ENCODE peak calls at places on chromosomes 3 and 15, in seven cellular contexts. One of them, this sample, is unnamed.

GRCh38 chr3:168885028-168885427 is 778.5 kb downstream of the MECOM start:
- DNase-seq in sigmoid colon: no peak
- DNase-seq in hepatocyte: no peak
- DNase-seq in heart right ventricle: no peak
- DNase-seq in heart left ventricle: no peak
- DNase-seq in mammary epithelial cell: peak; percentile 77
- DNase-seq in body of pancreas: no peak
- DNase-seq in this sample: no peak

GRCh38 chr3:197465996-197466549 is 89.7 kb downstream of the BDH1 start:
- DNase-seq in sigmoid colon: no peak
- DNase-seq in hepatocyte: no peak
- DNase-seq in heart right ventricle: no peak
- DNase-seq in heart left ventricle: no peak
- DNase-seq in mammary epithelial cell: peak; percentile 61
- DNase-seq in body of pancreas: peak; percentile 34
- DNase-seq in this sample: no peak

GRCh38 chr3:195450731-195451229 is 8.0 kb upstream of the ACAP2 start:
- DNase-seq in sigmoid colon: peak; percentile 71
- DNase-seq in hepatocyte: peak; percentile 50
- DNase-seq in heart right ventricle: peak; percentile 5
- DNase-seq in heart left ventricle: no peak
- DNase-seq in mammary epithelial cell: no peak
- DNase-seq in body of pancreas: no peak
- DNase-seq in this sample: no peak

GRCh38 chr3:140206196-140207040 is 271.4 kb downstream of the CLSTN2 start:
- DNase-seq in sigmoid colon: no peak
- DNase-seq in hepatocyte: peak; percentile 69
- DNase-seq in heart right ventricle: peak; percentile 17
- DNase-seq in heart left ventricle: no peak
- DNase-seq in mammary epithelial cell: peak; percentile 39
- DNase-seq in body of pancreas: no peak
- DNase-seq in this sample: no peak

GRCh38 chr3:146640955-146641867 is 36.1 kb upstream of the PLSCR5 start:
- DNase-seq in sigmoid colon: no peak
- DNase-seq in hepatocyte: peak; percentile 39
- DNase-seq in heart right ventricle: no peak
- DNase-seq in heart left ventricle: no peak
- DNase-seq in mammary epithelial cell: peak; percentile 25
- DNase-seq in body of pancreas: no peak
- DNase-seq in this sample: no peak

GRCh38 chr3:157274644-157275137 is 114.7 kb upstream of the CCNL1 start:
- DNase-seq in sigmoid colon: no peak
- DNase-seq in hepatocyte: no peak
- DNase-seq in heart right ventricle: no peak
- DNase-seq in heart left ventricle: no peak
- DNase-seq in mammary epithelial cell: peak; percentile 87
- DNase-seq in body of pancreas: no peak
- DNase-seq in this sample: no peak

GRCh38 chr3:143121240-143122088 is 1.9 kb downstream of the CHST2 start:
- DNase-seq in sigmoid colon: no peak
- DNase-seq in hepatocyte: no peak
- DNase-seq in heart right ventricle: peak; percentile 50
- DNase-seq in heart left ventricle: peak; percentile 52
- DNase-seq in mammary epithelial cell: peak; percentile 36
- DNase-seq in body of pancreas: peak; percentile 16
- DNase-seq in this sample: peak; percentile 66

GRCh38 chr15:75646944-75647364 is 758 bp upstream of the SNX33 start:
- DNase-seq in sigmoid colon: peak; percentile 81
- DNase-seq in hepatocyte: peak; percentile 57
- DNase-seq in heart right ventricle: no peak
- DNase-seq in heart left ventricle: no peak
- DNase-seq in mammary epithelial cell: peak; percentile 40
- DNase-seq in body of pancreas: peak; percentile 63
- DNase-seq in this sample: no peak

DNA sequence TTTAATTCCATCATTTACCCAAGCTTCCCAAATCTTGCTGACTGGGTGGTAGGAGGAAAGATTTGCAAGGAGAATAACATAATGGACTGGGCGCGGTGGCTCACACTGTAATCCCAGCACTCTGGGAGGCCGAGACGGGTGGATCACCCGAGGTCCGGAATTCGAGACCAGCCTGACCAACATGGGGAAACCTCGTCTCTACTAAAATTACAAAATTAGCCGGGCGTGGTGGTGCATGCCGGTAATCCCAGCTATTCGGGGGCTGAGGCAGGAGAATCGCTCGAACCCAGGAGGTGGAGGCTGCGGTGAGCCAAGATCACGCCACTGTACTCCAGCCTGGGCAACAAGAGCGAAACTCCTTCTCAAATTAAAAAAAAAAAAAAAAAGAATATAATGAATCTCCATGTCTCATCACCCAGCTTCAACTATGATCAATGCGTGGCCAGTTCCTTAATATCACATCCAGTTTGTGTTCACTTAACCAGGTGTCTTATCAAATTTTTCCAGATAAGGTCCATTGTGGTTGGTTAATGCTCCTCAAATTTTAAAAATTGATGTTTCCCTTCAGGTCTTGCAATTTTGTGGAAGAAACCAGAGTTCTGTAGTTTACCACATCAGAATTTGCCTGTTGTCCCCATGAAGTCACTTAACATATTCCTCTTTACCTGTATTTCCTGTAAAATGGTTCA is 1.3 kb upstream of the ABCF3 start:
- DNase-seq in sigmoid colon: no peak
- DNase-seq in hepatocyte: no peak
- DNase-seq in heart right ventricle: no peak
- DNase-seq in heart left ventricle: no peak
- DNase-seq in mammary epithelial cell: no peak
- DNase-seq in body of pancreas: no peak
- DNase-seq in this sample: no peak
- H3K36me3 ChIP-seq in sigmoid colon: peaks cover 59% of the 10 kb centered on the region
- H3K36me3 ChIP-seq in hepatocyte: peaks cover 4% of the 10 kb centered on the region
- H3K36me3 ChIP-seq in heart right ventricle: peaks cover 76% of the 10 kb centered on the region
- H3K36me3 ChIP-seq in heart left ventricle: peaks cover 76% of the 10 kb centered on the region
- H3K36me3 ChIP-seq in mammary epithelial cell: peaks cover 43% of the 10 kb centered on the region
- H3K36me3 ChIP-seq in body of pancreas: peaks cover 16% of the 10 kb centered on the region
- H3K36me3 ChIP-seq in this sample: peaks cover 11% of the 10 kb centered on the region

GRCh38 chr3:159771865-159772611 is 216.6 kb upstream of the IL12A start:
- DNase-seq in sigmoid colon: no peak
- DNase-seq in hepatocyte: no peak
- DNase-seq in heart right ventricle: no peak
- DNase-seq in heart left ventricle: no peak
- DNase-seq in mammary epithelial cell: no peak
- DNase-seq in body of pancreas: no peak
- DNase-seq in this sample: no peak
- H3K4me1 ChIP-seq in sigmoid colon: peaks cover 97% of the 10 kb centered on the region
- H3K4me1 ChIP-seq in hepatocyte: no peaks in the 10 kb centered on the region
- H3K4me1 ChIP-seq in heart right ventricle: peaks cover 65% of the 10 kb centered on the region
- H3K4me1 ChIP-seq in heart left ventricle: peaks cover 11% of the 10 kb centered on the region
- H3K4me1 ChIP-seq in mammary epithelial cell: peaks cover 20% of the 10 kb centered on the region
- H3K4me1 ChIP-seq in body of pancreas: no peaks in the 10 kb centered on the region
- H3K4me1 ChIP-seq in this sample: peaks cover 14% of the 10 kb centered on the region

DNA sequence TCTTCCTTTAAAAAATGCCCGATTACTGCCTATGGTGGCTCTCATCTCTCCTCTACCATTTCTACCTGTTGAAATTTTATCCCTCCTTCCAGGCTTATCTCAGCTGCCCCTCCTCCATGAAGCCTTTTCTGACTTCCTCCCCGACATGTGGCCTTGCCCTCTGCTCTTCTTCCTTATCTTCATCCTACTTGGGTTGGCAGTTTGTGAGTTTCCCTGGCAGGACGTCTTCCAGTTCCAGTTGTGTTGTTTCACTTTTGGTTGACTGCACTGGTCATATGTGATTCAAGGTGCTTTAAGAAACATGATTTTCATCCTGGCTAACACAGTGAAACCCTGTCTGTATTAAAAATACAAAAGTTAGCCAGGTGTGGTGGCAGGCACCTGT is 4.4 kb downstream of the DLL4 start:
- DNase-seq in sigmoid colon: no peak
- DNase-seq in hepatocyte: no peak
- DNase-seq in heart right ventricle: no peak
- DNase-seq in heart left ventricle: no peak
- DNase-seq in mammary epithelial cell: no peak
- DNase-seq in body of pancreas: no peak
- DNase-seq in this sample: no peak
- H3K4me3 ChIP-seq in sigmoid colon: no peak overlapping the region
- H3K4me3 ChIP-seq in hepatocyte: no peak overlapping the region
- H3K4me3 ChIP-seq in heart right ventricle: peak overlapping the region; percentile 91
- H3K4me3 ChIP-seq in heart left ventricle: peak overlapping the region; percentile 56
- H3K4me3 ChIP-seq in mammary epithelial cell: no peak overlapping the region
- H3K4me3 ChIP-seq in body of pancreas: no peak overlapping the region
- H3K4me3 ChIP-seq in this sample: peak overlapping the region; percentile 48

DNA sequence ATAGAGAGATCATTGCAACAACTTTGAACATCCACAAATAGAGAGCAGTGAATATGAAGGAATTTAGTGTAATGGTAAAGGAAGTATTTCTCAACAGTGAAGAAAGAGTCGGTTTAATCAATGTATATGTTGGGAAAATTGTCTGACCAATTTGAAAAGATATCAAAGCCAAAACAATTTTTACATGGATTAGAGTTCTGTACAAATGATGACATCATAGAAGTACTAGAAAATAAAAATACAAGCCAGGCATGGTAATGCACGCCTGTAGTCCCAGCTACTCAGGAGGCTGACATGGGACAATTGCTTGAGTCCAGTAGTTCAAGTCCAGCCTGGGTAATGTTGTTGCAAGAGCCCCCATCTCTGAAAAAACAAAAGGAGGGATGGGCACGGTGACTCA is 26.0 kb upstream of the TMEM42 start:
- DNase-seq in sigmoid colon: no peak
- DNase-seq in hepatocyte: no peak
- DNase-seq in heart right ventricle: no peak
- DNase-seq in heart left ventricle: no peak
- DNase-seq in mammary epithelial cell: no peak
- DNase-seq in body of pancreas: no peak
- DNase-seq in this sample: no peak
- H3K36me3 ChIP-seq in sigmoid colon: no peaks in the 10 kb centered on the region
- H3K36me3 ChIP-seq in hepatocyte: no peaks in the 10 kb centered on the region
- H3K36me3 ChIP-seq in heart right ventricle: peaks cover 40% of the 10 kb centered on the region
- H3K36me3 ChIP-seq in heart left ventricle: no peaks in the 10 kb centered on the region
- H3K36me3 ChIP-seq in mammary epithelial cell: peaks cover 10% of the 10 kb centered on the region
- H3K36me3 ChIP-seq in body of pancreas: no peaks in the 10 kb centered on the region
- H3K36me3 ChIP-seq in this sample: no peaks in the 10 kb centered on the region

DNA sequence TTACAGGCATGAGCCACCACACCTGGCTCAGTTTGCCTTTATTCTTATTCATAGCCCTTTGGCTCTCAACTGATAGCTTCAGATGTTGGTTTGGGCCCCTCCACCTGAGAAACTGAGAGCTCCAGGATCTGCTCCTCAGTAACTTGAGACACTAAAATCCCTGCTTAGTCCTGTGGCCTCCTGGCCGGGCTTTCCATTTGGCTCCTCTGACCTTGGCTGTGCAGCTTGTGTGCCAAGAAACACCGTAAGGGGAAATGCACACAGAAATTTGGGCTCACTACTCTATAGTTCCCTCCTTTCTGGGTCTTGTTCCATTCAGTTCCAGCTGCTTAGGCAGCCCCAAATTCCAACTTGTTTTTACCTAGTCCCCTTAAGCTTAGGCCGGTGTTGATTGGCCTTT is 24.9 kb downstream of the NIPA2 start:
- DNase-seq in sigmoid colon: no peak
- DNase-seq in hepatocyte: no peak
- DNase-seq in heart right ventricle: no peak
- DNase-seq in heart left ventricle: no peak
- DNase-seq in mammary epithelial cell: no peak
- DNase-seq in body of pancreas: peak; percentile 59
- DNase-seq in this sample: no peak
- H3K4me1 ChIP-seq in sigmoid colon: peaks cover 2% of the 10 kb centered on the region
- H3K4me1 ChIP-seq in hepatocyte: no peaks in the 10 kb centered on the region
- H3K4me1 ChIP-seq in heart right ventricle: peaks cover 10% of the 10 kb centered on the region
- H3K4me1 ChIP-seq in heart left ventricle: no peaks in the 10 kb centered on the region
- H3K4me1 ChIP-seq in mammary epithelial cell: no peaks in the 10 kb centered on the region
- H3K4me1 ChIP-seq in body of pancreas: peaks cover 13% of the 10 kb centered on the region
- H3K4me1 ChIP-seq in this sample: no peaks in the 10 kb centered on the region

GRCh38 chr3:139112230-139112558 is 67.5 kb upstream of the PRR23C start:
- DNase-seq in sigmoid colon: no peak
- DNase-seq in hepatocyte: no peak
- DNase-seq in heart right ventricle: no peak
- DNase-seq in heart left ventricle: no peak
- DNase-seq in mammary epithelial cell: no peak
- DNase-seq in body of pancreas: no peak
- DNase-seq in this sample: no peak

GRCh38 chr3:139113766-139114165 is 69.1 kb upstream of the PRR23C start:
- DNase-seq in sigmoid colon: no peak
- DNase-seq in hepatocyte: no peak
- DNase-seq in heart right ventricle: no peak
- DNase-seq in heart left ventricle: no peak
- DNase-seq in mammary epithelial cell: no peak
- DNase-seq in body of pancreas: no peak
- DNase-seq in this sample: no peak

GRCh38 chr3:139113231-139113749 is 68.6 kb upstream of the PRR23C start:
- DNase-seq in sigmoid colon: no peak
- DNase-seq in hepatocyte: no peak
- DNase-seq in heart right ventricle: no peak
- DNase-seq in heart left ventricle: no peak
- DNase-seq in mammary epithelial cell: no peak
- DNase-seq in body of pancreas: no peak
- DNase-seq in this sample: no peak

GRCh38 chr3:139110072-139110830 is 65.6 kb upstream of the PRR23C start:
- DNase-seq in sigmoid colon: no peak
- DNase-seq in hepatocyte: no peak
- DNase-seq in heart right ventricle: peak; percentile 49
- DNase-seq in heart left ventricle: peak; percentile 42
- DNase-seq in mammary epithelial cell: no peak
- DNase-seq in body of pancreas: no peak
- DNase-seq in this sample: no peak

GRCh38 chr3:139111392-139112229 is 66.9 kb upstream of the PRR23C start:
- DNase-seq in sigmoid colon: no peak
- DNase-seq in hepatocyte: peak; percentile 83
- DNase-seq in heart right ventricle: peak; percentile 53
- DNase-seq in heart left ventricle: peak; percentile 46
- DNase-seq in mammary epithelial cell: peak; percentile 35
- DNase-seq in body of pancreas: peak; percentile 79
- DNase-seq in this sample: peak; percentile 55
- H3K4me3 ChIP-seq in sigmoid colon: no peak overlapping the region
- H3K4me3 ChIP-seq in hepatocyte: no peak overlapping the region
- H3K4me3 ChIP-seq in heart right ventricle: no peak overlapping the region
- H3K4me3 ChIP-seq in heart left ventricle: no peak overlapping the region
- H3K4me3 ChIP-seq in mammary epithelial cell: no peak overlapping the region
- H3K4me3 ChIP-seq in body of pancreas: no peak overlapping the region
- H3K4me3 ChIP-seq in this sample: no peak overlapping the region

DNA sequence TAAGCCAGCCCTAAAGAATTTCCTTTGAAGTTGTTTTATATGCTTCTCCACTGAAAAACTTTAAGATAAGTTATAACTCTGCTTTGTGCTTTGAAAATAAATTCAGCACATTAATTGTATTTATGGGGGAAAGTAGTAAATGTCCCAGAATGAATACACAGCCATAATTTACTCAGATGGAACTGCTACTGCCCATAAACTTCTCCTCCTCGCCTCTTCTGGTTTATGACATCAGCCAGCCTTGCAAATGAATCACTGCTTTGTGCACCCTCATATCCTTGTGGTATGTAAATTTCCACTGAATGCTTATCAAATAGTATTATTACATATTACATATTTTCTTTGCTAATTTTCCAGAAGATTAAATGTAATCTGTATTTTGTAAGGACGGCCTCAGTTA is 302.0 kb downstream of the DIPK2A start:
- DNase-seq in sigmoid colon: no peak
- DNase-seq in hepatocyte: peak; percentile 18
- DNase-seq in heart right ventricle: no peak
- DNase-seq in heart left ventricle: no peak
- DNase-seq in mammary epithelial cell: no peak
- DNase-seq in body of pancreas: no peak
- DNase-seq in this sample: no peak
- H3K36me3 ChIP-seq in sigmoid colon: no peaks in the 10 kb centered on the region
- H3K36me3 ChIP-seq in hepatocyte: no peaks in the 10 kb centered on the region
- H3K36me3 ChIP-seq in heart right ventricle: no peaks in the 10 kb centered on the region
- H3K36me3 ChIP-seq in heart left ventricle: no peaks in the 10 kb centered on the region
- H3K36me3 ChIP-seq in mammary epithelial cell: no peaks in the 10 kb centered on the region
- H3K36me3 ChIP-seq in body of pancreas: no peaks in the 10 kb centered on the region
- H3K36me3 ChIP-seq in this sample: no peaks in the 10 kb centered on the region

This sample was measured in left lung.